ENCODE peak calls at places on chromosomes 13 and 19, in five cellular contexts. One of them, this sample, is unnamed.
A peak's percentile ranks its signal among the peaks of the same experiment; 100 is the strongest.

GRCh38 chr13:113851826-113852535 is 11.9 kb downstream of the GAS6 start:
- DNase-seq in neural crest cell: no peak
- DNase-seq in glutamatergic neuron: no peak
- DNase-seq in cardiac fibroblast: no peak
- DNase-seq in NCI-H1105: no peak
- DNase-seq in this sample: peak; percentile 34

GRCh38 chr13:110073982-110074381 is 233.0 kb downstream of the COL4A1 start:
- DNase-seq in neural crest cell: no peak
- DNase-seq in glutamatergic neuron: no peak
- DNase-seq in cardiac fibroblast: no peak
- DNase-seq in NCI-H1105: no peak
- DNase-seq in this sample: no peak

GRCh38 chr13:25267715-25268114 is 19.6 kb downstream of the MTMR6 start:
- DNase-seq in neural crest cell: no peak
- DNase-seq in glutamatergic neuron: no peak
- DNase-seq in cardiac fibroblast: peak; percentile 41
- DNase-seq in NCI-H1105: no peak
- DNase-seq in this sample: no peak

GRCh38 chr19:48403606-48404005 is 10.1 kb downstream of the GRIN2D start:
- DNase-seq in neural crest cell: no peak
- DNase-seq in glutamatergic neuron: peak; percentile 67
- DNase-seq in cardiac fibroblast: peak; percentile 75
- DNase-seq in NCI-H1105: no peak
- DNase-seq in this sample: peak; percentile 76

GRCh38 chr13:111354789-111355188 is 34.3 kb downstream of the TEX29 start:
- DNase-seq in neural crest cell: no peak
- DNase-seq in glutamatergic neuron: no peak
- DNase-seq in cardiac fibroblast: no peak
- DNase-seq in NCI-H1105: no peak
- DNase-seq in this sample: no peak

GRCh38 chr13:111429064-111429558 is 108.7 kb downstream of the TEX29 start:
- DNase-seq in neural crest cell: peak; percentile 67
- DNase-seq in glutamatergic neuron: peak; percentile 61
- DNase-seq in cardiac fibroblast: peak; percentile 12
- DNase-seq in NCI-H1105: peak; percentile 45
- DNase-seq in this sample: no peak

GRCh38 chr13:112752711-112753541 is 63.1 kb downstream of the ATP11A start:
- DNase-seq in neural crest cell: no peak
- DNase-seq in glutamatergic neuron: no peak
- DNase-seq in cardiac fibroblast: no peak
- DNase-seq in NCI-H1105: no peak
- DNase-seq in this sample: no peak

GRCh38 chr13:108777421-108778420 is 148.3 kb downstream of the MYO16 start:
- DNase-seq in neural crest cell: no peak
- DNase-seq in glutamatergic neuron: no peak
- DNase-seq in cardiac fibroblast: peak; percentile 0
- DNase-seq in NCI-H1105: no peak
- DNase-seq in this sample: no peak

GRCh38 chr19:18397242-18398202 is at the start of gene LRRC25:
- DNase-seq in neural crest cell: no peak
- DNase-seq in glutamatergic neuron: peak; percentile 46
- DNase-seq in cardiac fibroblast: no peak
- DNase-seq in NCI-H1105: no peak
- DNase-seq in this sample: peak; percentile 74

GRCh38 chr13:66659291-66660012 is 570.7 kb downstream of the PCDH9 start:
- DNase-seq in neural crest cell: no peak
- DNase-seq in glutamatergic neuron: no peak
- DNase-seq in cardiac fibroblast: peak; percentile 37
- DNase-seq in NCI-H1105: no peak
- DNase-seq in this sample: no peak

GRCh38 chr19:5652261-5652660 is 28.1 kb downstream of the MICOS13 start:
- DNase-seq in neural crest cell: no peak
- DNase-seq in glutamatergic neuron: peak; percentile 37
- DNase-seq in cardiac fibroblast: no peak
- DNase-seq in NCI-H1105: no peak
- DNase-seq in this sample: no peak

GRCh38 chr19:17834350-17835181 is 13.2 kb downstream of the JAK3 start:
- DNase-seq in neural crest cell: peak; percentile 26
- DNase-seq in glutamatergic neuron: no peak
- DNase-seq in cardiac fibroblast: no peak
- DNase-seq in NCI-H1105: no peak
- DNase-seq in this sample: peak; percentile 68

GRCh38 chr19:27966390-27966816 is 1246.5 kb downstream of the UQCRFS1 start:
- DNase-seq in neural crest cell: no peak
- DNase-seq in glutamatergic neuron: no peak
- DNase-seq in cardiac fibroblast: peak; percentile 26
- DNase-seq in NCI-H1105: no peak
- DNase-seq in this sample: no peak

GRCh38 chr19:21269813-21270212 is 59.4 kb downstream of the ZNF708 start:
- DNase-seq in neural crest cell: no peak
- DNase-seq in glutamatergic neuron: no peak
- DNase-seq in cardiac fibroblast: no peak
- DNase-seq in NCI-H1105: no peak
- DNase-seq in this sample: no peak

GRCh38 chr19:47446534-47447469 is 24.9 kb downstream of the SLC8A2 start:
- DNase-seq in neural crest cell: no peak
- DNase-seq in glutamatergic neuron: peak; percentile 79
- DNase-seq in cardiac fibroblast: peak; percentile 26
- DNase-seq in NCI-H1105: peak; percentile 60
- DNase-seq in this sample: peak; percentile 84

GRCh38 chr13:67023088-67023893 is 206.8 kb downstream of the PCDH9 start:
- DNase-seq in neural crest cell: no peak
- DNase-seq in glutamatergic neuron: no peak
- DNase-seq in cardiac fibroblast: peak; percentile 91
- DNase-seq in NCI-H1105: peak; percentile 76
- DNase-seq in this sample: no peak

GRCh38 chr13:106376411-106377112 is 158.9 kb downstream of the EFNB2 start:
- DNase-seq in neural crest cell: no peak
- DNase-seq in glutamatergic neuron: no peak
- DNase-seq in cardiac fibroblast: peak; percentile 79
- DNase-seq in NCI-H1105: no peak
- DNase-seq in this sample: no peak

GRCh38 chr13:49248433-49249002 is 793 bp downstream of the CDADC1 start:
- DNase-seq in neural crest cell: no peak
- DNase-seq in glutamatergic neuron: no peak
- DNase-seq in cardiac fibroblast: peak; percentile 54
- DNase-seq in NCI-H1105: no peak
- DNase-seq in this sample: no peak

GRCh38 chr19:5218963-5219530 is 121.6 kb downstream of the PTPRS start:
- DNase-seq in neural crest cell: no peak
- DNase-seq in glutamatergic neuron: no peak
- DNase-seq in cardiac fibroblast: no peak
- DNase-seq in NCI-H1105: no peak
- DNase-seq in this sample: no peak

GRCh38 chr13:112965103-112965502 is 3.9 kb upstream of the MCF2L start:
- DNase-seq in neural crest cell: no peak
- DNase-seq in glutamatergic neuron: no peak
- DNase-seq in cardiac fibroblast: no peak
- DNase-seq in NCI-H1105: no peak
- DNase-seq in this sample: no peak

GRCh38 chr19:20078696-20079095 is 896 bp downstream of the ZNF90 start:
- DNase-seq in neural crest cell: peak; percentile 9
- DNase-seq in glutamatergic neuron: peak; percentile 48
- DNase-seq in cardiac fibroblast: peak; percentile 19
- DNase-seq in NCI-H1105: peak; percentile 78
- DNase-seq in this sample: peak; percentile 59

GRCh38 chr13:32905864-32906180 is 110.4 kb upstream of the KL start:
- DNase-seq in neural crest cell: no peak
- DNase-seq in glutamatergic neuron: no peak
- DNase-seq in cardiac fibroblast: peak; percentile 62
- DNase-seq in NCI-H1105: no peak
- DNase-seq in this sample: no peak

GRCh38 chr19:32771596-32771995 is 52.0 kb downstream of the TDRD12 start:
- DNase-seq in neural crest cell: no peak
- DNase-seq in glutamatergic neuron: no peak
- DNase-seq in cardiac fibroblast: no peak
- DNase-seq in NCI-H1105: no peak
- DNase-seq in this sample: no peak

GRCh38 chr19:4456843-4457653 is 546 bp downstream of the UBXN6 start:
- DNase-seq in neural crest cell: peak; percentile 66
- DNase-seq in glutamatergic neuron: peak; percentile 86
- DNase-seq in cardiac fibroblast: peak; percentile 87
- DNase-seq in NCI-H1105: peak; percentile 70
- DNase-seq in this sample: peak; percentile 90

GRCh38 chr13:103356226-103356864 is 290.1 kb upstream of the SLC10A2 start:
- DNase-seq in neural crest cell: no peak
- DNase-seq in glutamatergic neuron: no peak
- DNase-seq in cardiac fibroblast: no peak
- DNase-seq in NCI-H1105: no peak
- DNase-seq in this sample: no peak

GRCh38 chr13:113855012-113855921 is 8.6 kb downstream of the GAS6 start:
- DNase-seq in neural crest cell: no peak
- DNase-seq in glutamatergic neuron: no peak
- DNase-seq in cardiac fibroblast: no peak
- DNase-seq in NCI-H1105: no peak
- DNase-seq in this sample: peak; percentile 44

GRCh38 chr19:12802267-12803106 is 618 bp downstream of the THSD8 start:
- DNase-seq in neural crest cell: no peak
- DNase-seq in glutamatergic neuron: no peak
- DNase-seq in cardiac fibroblast: no peak
- DNase-seq in NCI-H1105: no peak
- DNase-seq in this sample: no peak

GRCh38 chr13:46553521-46553885 is 533 bp downstream of the LRCH1 start:
- DNase-seq in neural crest cell: peak; percentile 16
- DNase-seq in glutamatergic neuron: peak; percentile 43
- DNase-seq in cardiac fibroblast: no peak
- DNase-seq in NCI-H1105: no peak
- DNase-seq in this sample: peak; percentile 59

GRCh38 chr19:18593367-18594095 is 4.9 kb downstream of the REX1BD start:
- DNase-seq in neural crest cell: no peak
- DNase-seq in glutamatergic neuron: no peak
- DNase-seq in cardiac fibroblast: no peak
- DNase-seq in NCI-H1105: no peak
- DNase-seq in this sample: no peak

GRCh38 chr19:36528194-36528920 is at the start of gene ZNF260:
- DNase-seq in neural crest cell: peak; percentile 88
- DNase-seq in glutamatergic neuron: peak; percentile 97
- DNase-seq in cardiac fibroblast: peak; percentile 99
- DNase-seq in NCI-H1105: peak; percentile 92
- DNase-seq in this sample: peak; percentile 97

GRCh38 chr13:44646044-44646443 is 69.9 kb upstream of the TSC22D1 start:
- DNase-seq in neural crest cell: no peak
- DNase-seq in glutamatergic neuron: no peak
- DNase-seq in cardiac fibroblast: no peak
- DNase-seq in NCI-H1105: no peak
- DNase-seq in this sample: no peak

GRCh38 chr19:50830266-50831025 is 2.9 kb downstream of the KLK15 start:
- DNase-seq in neural crest cell: no peak
- DNase-seq in glutamatergic neuron: no peak
- DNase-seq in cardiac fibroblast: no peak
- DNase-seq in NCI-H1105: no peak
- DNase-seq in this sample: no peak

GRCh38 chr19:741506-742131 is 9.3 kb upstream of the MISP start:
- DNase-seq in neural crest cell: no peak
- DNase-seq in glutamatergic neuron: no peak
- DNase-seq in cardiac fibroblast: peak; percentile 33
- DNase-seq in NCI-H1105: no peak
- DNase-seq in this sample: no peak

GRCh38 chr13:20729633-20730585 is 26.4 kb downstream of the IL17D start:
- DNase-seq in neural crest cell: no peak
- DNase-seq in glutamatergic neuron: no peak
- DNase-seq in cardiac fibroblast: no peak
- DNase-seq in NCI-H1105: no peak
- DNase-seq in this sample: no peak

GRCh38 chr19:39405930-39406655 is 554 bp upstream of the ZFP36 start:
- DNase-seq in neural crest cell: no peak
- DNase-seq in glutamatergic neuron: no peak
- DNase-seq in cardiac fibroblast: no peak
- DNase-seq in NCI-H1105: no peak
- DNase-seq in this sample: no peak

GRCh38 chr13:74678308-74678958 is 544.2 kb upstream of the KLF12 start:
- DNase-seq in neural crest cell: no peak
- DNase-seq in glutamatergic neuron: no peak
- DNase-seq in cardiac fibroblast: no peak
- DNase-seq in NCI-H1105: no peak
- DNase-seq in this sample: no peak

GRCh38 chr19:19185853-19186728 is 5.9 kb downstream of the BORCS8 start:
- DNase-seq in neural crest cell: peak; percentile 61
- DNase-seq in glutamatergic neuron: peak; percentile 62
- DNase-seq in cardiac fibroblast: peak; percentile 51
- DNase-seq in NCI-H1105: no peak
- DNase-seq in this sample: peak; percentile 81

GRCh38 chr19:49981603-49982593 is 20.9 kb upstream of the SIGLEC11 start:
- DNase-seq in neural crest cell: no peak
- DNase-seq in glutamatergic neuron: no peak
- DNase-seq in cardiac fibroblast: no peak
- DNase-seq in NCI-H1105: no peak
- DNase-seq in this sample: no peak

GRCh38 chr19:30450101-30450500 is 77.9 kb downstream of the ZNF536 start:
- DNase-seq in neural crest cell: peak; percentile 36
- DNase-seq in glutamatergic neuron: peak; percentile 35
- DNase-seq in cardiac fibroblast: peak; percentile 29
- DNase-seq in NCI-H1105: peak; percentile 91
- DNase-seq in this sample: no peak

This sample was measured in ecto neural progenitor cell.